ENCODE peak calls at places on chromosomes 12 and 14, in four cellular contexts. J is NCI-H69, B is AG20443, I is posterior vena cava. H is an unnamed sample.

GRCh38 chr14:48274826-48275225 is 599.4 kb upstream of the MDGA2 start:
- DNase-seq in J (no peak), B (no peak), I (no peak), H (no peak)

GRCh38 chr12:119082496-119082895 is 96.2 kb upstream of the HSPB8 start:
- DNase-seq in J (peak; percentile 19), B (no peak), I (no peak), H (no peak)

GRCh38 chr12:11482955-11483354 is 87.6 kb upstream of the PRB2 start:
- DNase-seq in J (no peak), B (peak; percentile 32), I (no peak), H (no peak)

GRCh38 chr14:93930296-93930988 is 3.3 kb downstream of the FAM181A start:
- DNase-seq in J (peak; percentile 12), B (no peak), I (no peak), H (no peak)

GRCh38 chr12:125331342-125332052 is 266.3 kb downstream of the AACS start:
- DNase-seq in J (no peak), B (peak; percentile 21), I (no peak), H (peak; percentile 2)

GRCh38 chr14:25049559-25050493 is at the start of gene STXBP6:
- DNase-seq in J (peak; percentile 88), B (peak; percentile 88), I (peak; percentile 87), H (peak; percentile 72)

GRCh38 chr12:57813111-57813970 is 5.2 kb downstream of the AVIL start:
- DNase-seq in J (no peak), B (no peak), I (peak; percentile 70), H (no peak)

GRCh38 chr12:70044170-70044569 is 199.1 kb upstream of the CNOT2 start:
- DNase-seq in J (no peak), B (no peak), I (no peak), H (no peak)

GRCh38 chr14:81394739-81395138 is 5.4 kb downstream of the STON2 start:
- DNase-seq in J (no peak), B (no peak), I (no peak), H (no peak)

GRCh38 chr14:51676549-51676948 is 24.8 kb downstream of the FRMD6 start:
- DNase-seq in J (no peak), B (no peak), I (no peak), H (no peak)